ENCODE peak calls at places on chromosomes 5 and 9, in four cellular contexts. T is stimulated activated CD8-positive, alpha-beta memory T cell treated with anti-CD3 and anti-CD28 coated beads, Interleukin-12 subunit alpha, Interleukin-12 subunit beta, amount 100 ng/mL, for 4 hours; E is amniotic stem cell; W is body of pancreas. H is an unnamed sample.

GRCh38 chr9:38443181-38443580 is 18.9 kb upstream of the IGFBPL1 start:
- DNase-seq in T (no peak), W (peak; percentile 43), E (no peak), H (peak; percentile 47)

GRCh38 chr5:99320461-99320860 is 391.7 kb upstream of the CHD1 start:
- DNase-seq in E (no peak), W (peak; percentile 12), T (no peak), H (peak; percentile 31)

GRCh38 chr9:99359336-99359735 is 137.3 kb downstream of the SEC61B start:
- DNase-seq in W (no peak), E (no peak), T (no peak), H (no peak)

GRCh38 chr9:98736216-98736615 is 27.5 kb upstream of the GABBR2 start:
- DNase-seq in T (no peak), W (no peak), E (no peak), H (no peak)

GRCh38 chr5:173198049-173198448 is 37.0 kb downstream of the NKX2-5 start:
- DNase-seq in W (no peak), E (no peak), T (no peak), H (no peak)

GRCh38 chr5:93964421-93964820 is 223.0 kb upstream of the POU5F2 start:
- DNase-seq in T (no peak), W (no peak), E (no peak), H (no peak)

GRCh38 chr9:92669527-92669889 is 423 bp downstream of the IPPK start:
- DNase-seq in T (peak; percentile 19), E (peak; percentile 12), W (peak; percentile 11), H (peak; percentile 31)

GRCh38 chr9:30178586-30178985 is 2205.9 kb upstream of the ACO1 start:
- DNase-seq in T (no peak), E (no peak), W (no peak), H (no peak)

GRCh38 chr5:77426670-77427069 is 65.4 kb downstream of the WDR41 start:
- DNase-seq in T (no peak), W (no peak), E (no peak), H (no peak)

GRCh38 chr5:150070277-150070638 is 16.1 kb downstream of the CSF1R start:
- DNase-seq in T (no peak), E (no peak), W (no peak), H (no peak)

GRCh38 chr9:87420884-87421283 is 76.8 kb upstream of the DAPK1 start:
- DNase-seq in E (no peak), W (no peak), T (no peak), H (no peak)

GRCh38 chr5:146340260-146341081 is 1.8 kb downstream of the POU4F3 start:
- DNase-seq in T (no peak), W (peak; percentile 62), E (no peak), H (peak; percentile 52)

GRCh38 chr5:52693279-52693678 is 94.4 kb upstream of the ITGA1 start:
- DNase-seq in T (no peak), W (peak; percentile 21), E (no peak), H (peak; percentile 28)

GRCh38 chr5:3276891-3277290 is 318.7 kb upstream of the IRX1 start:
- DNase-seq in W (no peak), T (no peak), E (no peak), H (no peak)

H was measured in stomach.